ENCODE peak calls at places on chromosome 20, in eight cellular contexts. W is omental fat pad, O is neural crest cell, F is endothelial cell of umbilical vein, D is transverse colon, Z is left ventricle myocardium inferior, N is cardiac fibroblast, C is AG04450. U is an unnamed sample.

GRCh38 chr20:36454664-36455427 is 86.5 kb upstream of the MYL9 start:
- DNase-seq in W (no peak), O (no peak), F (no peak), D (no peak), Z (peak), N (no peak), C (no peak), U (no peak)

GRCh38 chr20:49561256-49561655 is 6.7 kb downstream of the PTGIS start:
- DNase-seq in W (no peak), O (no peak), F (no peak), D (peak), Z (no peak), N (no peak), C (no peak), U (no peak)

GRCh38 chr20:55269913-55270312 is 735.4 kb downstream of the CBLN4 start:
- DNase-seq in W (no peak), O (no peak), F (no peak), D (no peak), Z (no peak), N (no peak), C (no peak), U (no peak)

GRCh38 chr20:1469306-1469905 is 2.8 kb upstream of the NSFL1C start:
- DNase-seq in W (no peak), O (no peak), F (no peak), D (no peak), Z (no peak), N (no peak), C (no peak), U (no peak)

GRCh38 chr20:42018979-42019378 is 400.8 kb upstream of the CHD6 start:
- DNase-seq in W (no peak), O (no peak), F (peak), D (no peak), Z (no peak), N (peak), C (no peak), U (no peak)

GRCh38 chr20:22302039-22302438 is 282.3 kb downstream of the FOXA2 start:
- DNase-seq in W (no peak), O (no peak), F (no peak), D (no peak), Z (no peak), N (no peak), C (no peak), U (no peak)

GRCh38 chr20:17543531-17543961 is 12.4 kb upstream of the BFSP1 start:
- DNase-seq in W (no peak), O (no peak), F (no peak), D (no peak), Z (no peak), N (peak), C (no peak), U (no peak)

GRCh38 chr20:63230800-63231268 is 4.9 kb upstream of the BIRC7 start:
- DNase-seq in W (no peak), O (peak), F (peak), D (peak), Z (peak), N (peak), C (no peak), U (peak)

GRCh38 chr20:37392441-37393195 is 46.7 kb downstream of the SRC start:
- DNase-seq in W (no peak), O (no peak), F (no peak), D (no peak), Z (no peak), N (peak), C (no peak), U (no peak)

GRCh38 chr20:17871861-17872260 is 96.7 kb downstream of the SNX5 start:
- DNase-seq in W (no peak), O (no peak), F (no peak), D (no peak), Z (no peak), N (no peak), C (no peak), U (no peak)

GRCh38 chr20:43798591-43799149 is 71.9 kb upstream of the GTSF1L start:
- DNase-seq in W (no peak), O (no peak), F (no peak), D (no peak), Z (no peak), N (no peak), C (no peak), U (no peak)

GRCh38 chr20:37340998-37341397 is 4.9 kb upstream of the SRC start:
- DNase-seq in W (no peak), O (no peak), F (no peak), D (no peak), Z (no peak), N (no peak), C (no peak), U (no peak)

GRCh38 chr20:5714261-5715041 is 35.8 kb upstream of the SHLD1 start:
- DNase-seq in W (no peak), O (no peak), F (peak), D (no peak), Z (no peak), N (peak), C (no peak), U (no peak)

GRCh38 chr20:23680151-23680550 is 8.7 kb downstream of the CST4 start:
- DNase-seq in W (no peak), O (no peak), F (no peak), D (no peak), Z (no peak), N (peak), C (no peak), U (no peak)

GRCh38 chr20:38342716-38343106 is 3.6 kb upstream of the LBP start:
- DNase-seq in W (no peak), O (no peak), F (no peak), D (no peak), Z (no peak), N (no peak), C (no peak), U (no peak)

GRCh38 chr20:23152308-23152892 is 66.3 kb upstream of the CD93 start:
- DNase-seq in W (no peak), O (no peak), F (peak), D (peak), Z (peak), N (peak), C (no peak), U (no peak)

GRCh38 chr20:64219202-64219601 is 36.3 kb upstream of the PCMTD2 start:
- DNase-seq in W (no peak), O (no peak), F (no peak), D (no peak), Z (no peak), N (no peak), C (no peak), U (no peak)

GRCh38 chr20:953742-954141 is 37.6 kb upstream of the ANGPT4 start:
- DNase-seq in W (no peak), O (no peak), F (no peak), D (no peak), Z (no peak), N (no peak), C (no peak), U (peak)

GRCh38 chr20:22411568-22412450 is 172.6 kb downstream of the FOXA2 start:
- DNase-seq in W (no peak), O (no peak), F (no peak), D (no peak), Z (peak), N (peak), C (no peak), U (no peak)

GRCh38 chr20:1001981-1002681 is at the start of gene RSPO4:
- DNase-seq in W (no peak), O (no peak), F (no peak), D (no peak), Z (no peak), N (no peak), C (no peak), U (peak)

GRCh38 chr20:34042286-34042685 is 48.6 kb downstream of the RALY start:
- DNase-seq in W (no peak), O (no peak), F (no peak), D (no peak), Z (peak), N (peak), C (no peak), U (no peak)

GRCh38 chr20:59087829-59088433 is 45.3 kb upstream of the PRELID3B start:
- DNase-seq in W (peak), O (peak), F (peak), D (peak), Z (peak), N (peak), C (no peak), U (peak)

GRCh38 chr20:3173582-3174441 is 463 bp upstream of the LZTS3 start:
- DNase-seq in W (peak), O (peak), F (peak), D (peak), Z (peak), N (peak), C (peak), U (peak)
- TF ChIP-seq CTCF in W (no peak), O (peak), F (no peak), D (peak), Z (peak), N (peak), C (no peak), U (no peak)

GRCh38 chr20:54174452-54175175 is 828 bp upstream of the CYP24A1 start:
- DNase-seq in W (no peak), O (no peak), F (no peak), D (no peak), Z (no peak), N (peak), C (no peak), U (no peak)

GRCh38 chr20:54170963-54171362 is 2.8 kb downstream of the CYP24A1 start:
- DNase-seq in W (no peak), O (no peak), F (no peak), D (no peak), Z (no peak), N (no peak), C (no peak), U (no peak)

GRCh38 chr20:54172532-54172855 is 1.3 kb downstream of the CYP24A1 start:
- DNase-seq in W (no peak), O (no peak), F (no peak), D (no peak), Z (no peak), N (no peak), C (no peak), U (no peak)

GRCh38 chr20:54173653-54174451 is at the start of gene CYP24A1:
- DNase-seq in W (no peak), O (no peak), F (no peak), D (peak), Z (no peak), N (no peak), C (no peak), U (peak)

GRCh38 chr20:54172856-54173652 is 732 bp downstream of the CYP24A1 start:
- DNase-seq in W (no peak), O (peak), F (no peak), D (no peak), Z (no peak), N (no peak), C (no peak), U (peak)
- TF ChIP-seq CTCF in W (no peak), O (no peak), F (no peak), D (no peak), Z (no peak), N (no peak), C (no peak), U (no peak)

DNA sequence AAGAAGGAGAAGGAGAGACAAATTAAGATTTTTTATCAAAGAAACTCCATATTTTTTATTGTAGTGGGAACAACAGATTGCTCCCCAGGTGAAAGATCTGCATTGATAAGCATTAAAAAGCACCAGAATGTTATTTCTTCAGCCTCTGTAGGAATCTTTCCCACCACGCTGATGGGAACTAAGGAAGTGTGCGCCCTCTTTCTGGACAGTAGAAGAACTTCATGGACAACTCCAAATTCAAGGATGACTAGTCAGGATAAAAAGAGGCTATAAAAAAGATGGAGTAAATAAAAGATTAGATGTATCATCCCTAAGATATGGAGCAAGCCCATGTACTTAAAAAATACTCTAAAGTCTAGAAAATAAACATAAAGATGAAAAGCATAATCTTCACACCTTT is 45.8 kb upstream of the PAK5 start:
- DNase-seq in W (no peak), O (no peak), F (no peak), D (no peak), Z (no peak), N (no peak), C (no peak), U (no peak)
- TF ChIP-seq CTCF in W (no peak), O (no peak), F (no peak), D (no peak), Z (no peak), N (no peak), C (peak), U (no peak)

DNA sequence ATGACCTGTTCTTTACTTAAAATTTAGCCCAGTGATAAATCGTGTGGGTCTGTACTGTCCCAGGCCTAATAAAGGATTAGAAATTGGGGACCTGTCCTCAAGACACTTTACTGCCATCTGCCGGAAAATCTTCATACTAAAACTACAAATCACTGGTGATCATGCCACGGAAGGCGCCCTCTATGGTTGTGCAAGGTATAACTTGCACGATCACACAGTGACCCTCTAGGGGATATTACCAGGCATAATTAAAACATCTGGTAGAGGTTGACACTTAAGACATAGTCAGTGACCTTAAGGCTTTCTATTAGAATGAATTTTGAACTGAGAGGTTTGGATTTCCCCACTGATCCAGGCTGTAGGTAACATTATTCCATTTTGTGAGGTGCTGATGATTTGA is 172.6 kb downstream of the BMP2 start:
- DNase-seq in W (no peak), O (peak), F (no peak), D (no peak), Z (no peak), N (peak), C (no peak), U (peak)
- TF ChIP-seq CTCF in W (no peak), O (peak), F (peak), D (no peak), Z (no peak), N (peak), C (no peak), U (peak)

DNA sequence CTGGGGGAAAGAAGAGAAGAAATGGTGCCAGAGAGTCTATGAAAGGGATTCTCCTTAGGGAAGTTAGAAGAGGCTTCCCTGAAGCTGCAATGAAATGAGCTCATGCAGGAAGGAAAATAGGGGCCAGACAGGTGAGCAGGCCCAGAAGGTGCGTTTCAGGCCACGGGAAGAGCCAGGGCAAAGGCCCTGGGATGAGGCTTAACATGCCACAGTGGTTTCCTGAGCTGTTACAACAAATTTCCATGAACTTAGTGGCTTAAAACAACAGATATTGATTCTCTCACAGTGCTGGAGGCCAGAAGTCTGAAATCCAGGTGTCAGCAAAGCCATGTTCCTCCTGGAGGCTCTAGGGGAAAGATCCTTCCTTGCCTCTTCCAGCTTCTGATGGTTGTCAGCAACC is 167.9 kb downstream of the TFAP2C start:
- DNase-seq in W (no peak), O (no peak), F (no peak), D (no peak), Z (no peak), N (no peak), C (no peak), U (no peak)
- TF ChIP-seq CTCF in W (no peak), O (no peak), F (no peak), D (no peak), Z (no peak), N (no peak), C (no peak), U (no peak)

DNA sequence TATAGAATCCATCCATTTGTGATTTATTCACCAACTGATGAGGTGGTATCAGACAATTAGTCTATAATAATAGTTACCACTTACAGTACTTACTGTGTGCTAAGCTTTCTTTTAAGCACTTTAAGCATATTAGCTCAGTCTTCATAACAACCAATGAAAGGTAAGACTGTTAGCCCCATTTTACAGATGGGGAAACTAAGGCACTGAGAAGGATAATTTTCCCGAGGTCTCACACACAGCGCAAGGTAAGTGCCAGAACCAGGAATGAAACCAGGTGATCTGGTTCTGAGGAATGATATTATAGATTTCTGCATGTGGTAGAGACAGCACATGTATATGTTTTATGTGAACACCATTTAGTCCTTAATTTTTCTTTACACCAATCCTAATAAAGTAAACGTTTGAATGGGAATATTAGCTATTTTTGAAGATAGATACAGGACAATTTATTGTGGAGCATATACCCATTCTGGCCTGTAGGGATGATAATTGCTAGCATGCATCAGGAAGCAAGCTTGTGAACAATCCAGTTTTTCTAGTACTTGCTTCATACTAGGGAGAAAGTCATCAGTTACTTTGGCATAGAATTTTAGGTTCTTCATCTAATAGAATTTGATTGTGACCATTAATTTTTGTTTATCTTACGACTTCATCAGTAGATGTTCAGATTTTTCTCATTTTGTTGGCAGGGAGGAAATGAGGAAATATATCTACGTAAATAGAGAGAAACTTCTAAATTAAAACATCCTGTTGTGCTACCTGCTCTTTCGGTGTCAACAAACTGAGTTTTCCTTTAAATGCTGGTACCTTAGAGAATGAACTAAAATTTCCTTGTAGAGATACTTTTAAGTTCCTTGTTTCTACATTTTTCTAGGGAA is 3.0 kb downstream of the YWHAB start:
- DNase-seq in W (no peak), O (no peak), F (no peak), D (no peak), Z (no peak), N (peak), C (no peak), U (no peak)
- TF ChIP-seq CTCF in W (no peak), O (peak), F (no peak), D (peak), Z (peak), N (peak), C (peak), U (peak)

GRCh38 chr20:2475850-2476741 is 5.5 kb upstream of the SNRPB start:
- DNase-seq in W (no peak), O (no peak), F (no peak), D (no peak), Z (no peak), N (no peak), C (no peak), U (no peak)

GRCh38 chr20:2480381-2480780 is 9.8 kb upstream of the SNRPB start:
- DNase-seq in W (no peak), O (no peak), F (no peak), D (no peak), Z (no peak), N (no peak), C (no peak), U (no peak)

DNA sequence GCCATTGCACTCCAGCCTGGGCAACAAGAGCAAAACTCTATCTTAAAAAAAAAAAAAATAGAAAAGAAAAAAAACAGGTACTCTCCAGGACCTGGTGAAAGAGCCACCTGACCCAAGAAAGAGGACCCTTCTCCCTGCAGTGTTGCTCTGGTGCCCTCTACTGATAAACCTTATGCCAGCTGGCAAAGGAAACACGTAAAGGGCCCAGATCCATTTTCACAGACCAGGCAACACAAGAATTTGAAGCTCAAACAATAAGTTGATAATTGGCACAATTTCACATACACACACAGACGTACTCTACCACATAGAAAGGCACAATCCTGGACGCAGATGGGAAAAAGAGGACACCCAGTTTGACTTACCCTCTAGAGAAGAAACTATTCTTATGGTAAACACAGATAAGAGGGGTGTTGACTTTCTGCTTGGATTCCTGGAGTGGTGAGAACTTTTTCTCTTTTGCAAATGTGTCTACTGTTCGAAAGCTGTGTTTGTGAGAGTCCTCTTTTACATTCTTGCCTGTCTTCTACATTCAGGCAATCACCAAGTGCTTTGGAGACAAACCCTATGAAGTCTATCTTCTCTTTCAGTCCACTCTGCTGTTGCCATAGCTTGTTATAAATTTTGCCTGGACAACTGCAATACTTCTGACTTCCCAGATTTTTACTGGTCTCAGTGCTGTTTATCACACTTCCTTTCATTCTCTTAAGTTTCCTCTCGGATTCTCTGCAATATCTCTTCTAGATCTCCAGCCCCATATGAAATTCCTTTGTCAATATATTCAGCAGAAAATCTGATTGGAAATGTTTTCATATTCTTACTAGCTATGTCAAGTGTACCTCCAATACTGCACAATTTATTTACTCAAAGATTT is 6.4 kb upstream of the SNRPB start:
- DNase-seq in W (no peak), O (no peak), F (peak), D (no peak), Z (no peak), N (no peak), C (no peak), U (no peak)
- TF ChIP-seq CTCF in W (no peak), O (peak), F (peak), D (no peak), Z (no peak), N (no peak), C (peak), U (no peak)

GRCh38 chr20:45374101-45374467 is 4.0 kb downstream of the TP53TG5 start:
- DNase-seq in W (no peak), O (no peak), F (no peak), D (no peak), Z (no peak), N (no peak), C (no peak), U (no peak)
- TF ChIP-seq CTCF in W (no peak), O (no peak), F (no peak), D (no peak), Z (no peak), N (no peak), C (no peak), U (no peak)